ENCODE peak calls at places on chromosome 2, in ten cellular contexts. One of them, this sample, is unnamed.

GRCh38 chr2:235358981-235359471 is 134.8 kb upstream of the AGAP1 start:
- DNase-seq in cardiac fibroblast: peak; percentile 43
- DNase-seq in tibial nerve: no peak
- DNase-seq in heart right ventricle: no peak
- DNase-seq in nephron progenitor cell: no peak
- DNase-seq in endothelial cell: no peak
- DNase-seq in cardiac muscle cell: no peak
- DNase-seq in foreskin keratinocyte: no peak
- DNase-seq in lower lobe of right lung: no peak
- DNase-seq in fibroblast of pulmonary artery: no peak
- DNase-seq in this sample: no peak

GRCh38 chr2:54787760-54788366 is 64.4 kb downstream of the EML6 start:
- DNase-seq in endothelial cell: no peak
- DNase-seq in nephron progenitor cell: no peak
- DNase-seq in cardiac fibroblast: no peak
- DNase-seq in lower lobe of right lung: no peak
- DNase-seq in foreskin keratinocyte: no peak
- DNase-seq in tibial nerve: no peak
- DNase-seq in cardiac muscle cell: no peak
- DNase-seq in heart right ventricle: no peak
- DNase-seq in fibroblast of pulmonary artery: no peak
- DNase-seq in this sample: no peak

GRCh38 chr2:132438650-132439030 is 22.0 kb downstream of the GPR39 start:
- DNase-seq in lower lobe of right lung: no peak
- DNase-seq in heart right ventricle: no peak
- DNase-seq in endothelial cell: no peak
- DNase-seq in cardiac muscle cell: no peak
- DNase-seq in foreskin keratinocyte: peak; percentile 97
- DNase-seq in nephron progenitor cell: no peak
- DNase-seq in fibroblast of pulmonary artery: peak; percentile 86
- DNase-seq in tibial nerve: no peak
- DNase-seq in cardiac fibroblast: peak; percentile 98
- DNase-seq in this sample: no peak

GRCh38 chr2:189015378-189015777 is 41.2 kb downstream of the COL3A1 start:
- DNase-seq in heart right ventricle: no peak
- DNase-seq in fibroblast of pulmonary artery: peak; percentile 27
- DNase-seq in endothelial cell: no peak
- DNase-seq in cardiac fibroblast: peak; percentile 46
- DNase-seq in nephron progenitor cell: no peak
- DNase-seq in foreskin keratinocyte: no peak
- DNase-seq in tibial nerve: no peak
- DNase-seq in cardiac muscle cell: no peak
- DNase-seq in lower lobe of right lung: no peak
- DNase-seq in this sample: no peak

GRCh38 chr2:88638743-88639142 is 11.5 kb upstream of the EIF2AK3 start:
- DNase-seq in endothelial cell: no peak
- DNase-seq in cardiac muscle cell: no peak
- DNase-seq in lower lobe of right lung: no peak
- DNase-seq in cardiac fibroblast: peak; percentile 48
- DNase-seq in fibroblast of pulmonary artery: no peak
- DNase-seq in nephron progenitor cell: no peak
- DNase-seq in tibial nerve: no peak
- DNase-seq in heart right ventricle: no peak
- DNase-seq in foreskin keratinocyte: peak; percentile 59
- DNase-seq in this sample: no peak

GRCh38 chr2:238669581-238670340 is 178.1 kb upstream of the TWIST2 start:
- DNase-seq in lower lobe of right lung: no peak
- DNase-seq in nephron progenitor cell: no peak
- DNase-seq in foreskin keratinocyte: peak; percentile 18
- DNase-seq in heart right ventricle: no peak
- DNase-seq in cardiac muscle cell: no peak
- DNase-seq in tibial nerve: no peak
- DNase-seq in cardiac fibroblast: peak; percentile 43
- DNase-seq in fibroblast of pulmonary artery: no peak
- DNase-seq in endothelial cell: no peak
- DNase-seq in this sample: no peak

GRCh38 chr2:226796840-226797288 is 2.8 kb downstream of the IRS1 start:
- DNase-seq in cardiac fibroblast: peak; percentile 53
- DNase-seq in endothelial cell: peak; percentile 48
- DNase-seq in nephron progenitor cell: peak; percentile 3
- DNase-seq in foreskin keratinocyte: no peak
- DNase-seq in cardiac muscle cell: no peak
- DNase-seq in tibial nerve: no peak
- DNase-seq in fibroblast of pulmonary artery: peak; percentile 21
- DNase-seq in heart right ventricle: peak; percentile 46
- DNase-seq in lower lobe of right lung: peak; percentile 51
- DNase-seq in this sample: peak; percentile 56

GRCh38 chr2:82340578-82341053 is 2036.1 kb upstream of the LRRTM1 start:
- DNase-seq in lower lobe of right lung: no peak
- DNase-seq in endothelial cell: no peak
- DNase-seq in heart right ventricle: no peak
- DNase-seq in foreskin keratinocyte: no peak
- DNase-seq in cardiac muscle cell: peak; percentile 7
- DNase-seq in tibial nerve: no peak
- DNase-seq in cardiac fibroblast: no peak
- DNase-seq in nephron progenitor cell: no peak
- DNase-seq in fibroblast of pulmonary artery: no peak
- DNase-seq in this sample: no peak

GRCh38 chr2:67277450-67277849 is 119.7 kb upstream of the ETAA1 start:
- DNase-seq in cardiac fibroblast: no peak
- DNase-seq in tibial nerve: no peak
- DNase-seq in nephron progenitor cell: no peak
- DNase-seq in endothelial cell: no peak
- DNase-seq in heart right ventricle: no peak
- DNase-seq in cardiac muscle cell: no peak
- DNase-seq in foreskin keratinocyte: no peak
- DNase-seq in lower lobe of right lung: no peak
- DNase-seq in fibroblast of pulmonary artery: no peak
- DNase-seq in this sample: no peak

GRCh38 chr2:28393115-28393836 is 618 bp downstream of the FOSL2 start:
- DNase-seq in cardiac fibroblast: peak; percentile 74
- DNase-seq in endothelial cell: peak; percentile 58
- DNase-seq in nephron progenitor cell: peak; percentile 71
- DNase-seq in foreskin keratinocyte: peak; percentile 34
- DNase-seq in cardiac muscle cell: peak; percentile 71
- DNase-seq in lower lobe of right lung: peak; percentile 82
- DNase-seq in fibroblast of pulmonary artery: peak; percentile 74
- DNase-seq in heart right ventricle: peak; percentile 76
- DNase-seq in tibial nerve: no peak
- DNase-seq in this sample: peak; percentile 73

GRCh38 chr2:145018502-145018901 is 498.6 kb upstream of the ZEB2 start:
- DNase-seq in cardiac fibroblast: no peak
- DNase-seq in heart right ventricle: no peak
- DNase-seq in lower lobe of right lung: no peak
- DNase-seq in tibial nerve: no peak
- DNase-seq in cardiac muscle cell: no peak
- DNase-seq in nephron progenitor cell: no peak
- DNase-seq in fibroblast of pulmonary artery: no peak
- DNase-seq in endothelial cell: no peak
- DNase-seq in foreskin keratinocyte: no peak
- DNase-seq in this sample: no peak

GRCh38 chr2:145017149-145017548 is 497.2 kb upstream of the ZEB2 start:
- DNase-seq in endothelial cell: no peak
- DNase-seq in foreskin keratinocyte: no peak
- DNase-seq in lower lobe of right lung: no peak
- DNase-seq in fibroblast of pulmonary artery: no peak
- DNase-seq in tibial nerve: no peak
- DNase-seq in heart right ventricle: no peak
- DNase-seq in nephron progenitor cell: no peak
- DNase-seq in cardiac fibroblast: no peak
- DNase-seq in cardiac muscle cell: no peak
- DNase-seq in this sample: no peak

GRCh38 chr2:145020139-145020538 is 500.2 kb upstream of the ZEB2 start:
- DNase-seq in nephron progenitor cell: no peak
- DNase-seq in foreskin keratinocyte: no peak
- DNase-seq in lower lobe of right lung: no peak
- DNase-seq in fibroblast of pulmonary artery: no peak
- DNase-seq in cardiac muscle cell: no peak
- DNase-seq in tibial nerve: no peak
- DNase-seq in cardiac fibroblast: no peak
- DNase-seq in endothelial cell: no peak
- DNase-seq in heart right ventricle: no peak
- DNase-seq in this sample: no peak

GRCh38 chr2:145015561-145015960 is 495.6 kb upstream of the ZEB2 start:
- DNase-seq in cardiac fibroblast: peak; percentile 68
- DNase-seq in nephron progenitor cell: no peak
- DNase-seq in endothelial cell: no peak
- DNase-seq in tibial nerve: no peak
- DNase-seq in lower lobe of right lung: no peak
- DNase-seq in heart right ventricle: no peak
- DNase-seq in foreskin keratinocyte: no peak
- DNase-seq in fibroblast of pulmonary artery: peak; percentile 50
- DNase-seq in cardiac muscle cell: no peak
- DNase-seq in this sample: no peak

DNA sequence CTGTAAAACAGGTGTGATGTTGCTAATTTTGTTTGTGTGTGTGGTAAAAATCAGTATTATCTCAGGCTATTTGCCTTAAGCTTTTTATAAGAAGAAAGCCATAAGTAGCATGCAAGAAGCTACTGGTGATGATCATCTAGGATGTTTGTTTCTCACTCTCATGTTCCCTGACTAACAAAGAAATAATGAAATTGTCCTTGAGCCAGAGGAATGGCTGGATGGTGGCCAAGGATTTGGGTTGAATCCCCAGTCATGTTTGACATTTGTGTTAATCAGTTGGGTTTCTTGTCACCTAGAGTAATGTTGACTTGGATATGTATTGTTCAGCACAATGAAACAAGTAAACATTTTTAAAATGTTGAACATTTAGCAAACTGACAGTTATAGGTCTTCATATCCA is 496.8 kb upstream of the ZEB2 start:
- DNase-seq in fibroblast of pulmonary artery: peak; percentile 32
- DNase-seq in heart right ventricle: no peak
- DNase-seq in foreskin keratinocyte: no peak
- DNase-seq in cardiac fibroblast: peak; percentile 50
- DNase-seq in cardiac muscle cell: no peak
- DNase-seq in lower lobe of right lung: no peak
- DNase-seq in tibial nerve: no peak
- DNase-seq in nephron progenitor cell: no peak
- DNase-seq in endothelial cell: no peak
- DNase-seq in this sample: no peak
- TF ChIP-seq CTCF in fibroblast of pulmonary artery: no peak
- TF ChIP-seq CTCF in heart right ventricle: no peak
- TF ChIP-seq CTCF in foreskin keratinocyte: no peak
- TF ChIP-seq CTCF in cardiac fibroblast: no peak
- TF ChIP-seq CTCF in cardiac muscle cell: no peak
- TF ChIP-seq CTCF in lower lobe of right lung: no peak
- TF ChIP-seq CTCF in tibial nerve: no peak
- TF ChIP-seq CTCF in nephron progenitor cell: no peak
- TF ChIP-seq CTCF in endothelial cell: no peak
- TF ChIP-seq CTCF in this sample: no peak

GRCh38 chr2:167342769-167343168 is 454.5 kb downstream of the XIRP2 start:
- DNase-seq in heart right ventricle: no peak
- DNase-seq in foreskin keratinocyte: no peak
- DNase-seq in nephron progenitor cell: no peak
- DNase-seq in fibroblast of pulmonary artery: peak; percentile 10
- DNase-seq in tibial nerve: no peak
- DNase-seq in endothelial cell: no peak
- DNase-seq in lower lobe of right lung: no peak
- DNase-seq in cardiac fibroblast: peak; percentile 16
- DNase-seq in cardiac muscle cell: peak; percentile 40
- DNase-seq in this sample: no peak
- TF ChIP-seq CTCF in heart right ventricle: no peak
- TF ChIP-seq CTCF in foreskin keratinocyte: no peak
- TF ChIP-seq CTCF in nephron progenitor cell: peak; percentile 2
- TF ChIP-seq CTCF in fibroblast of pulmonary artery: no peak
- TF ChIP-seq CTCF in tibial nerve: no peak
- TF ChIP-seq CTCF in endothelial cell: peak; percentile 37
- TF ChIP-seq CTCF in lower lobe of right lung: no peak
- TF ChIP-seq CTCF in cardiac fibroblast: peak; percentile 19
- TF ChIP-seq CTCF in cardiac muscle cell: peak; percentile 22
- TF ChIP-seq CTCF in this sample: no peak

DNA sequence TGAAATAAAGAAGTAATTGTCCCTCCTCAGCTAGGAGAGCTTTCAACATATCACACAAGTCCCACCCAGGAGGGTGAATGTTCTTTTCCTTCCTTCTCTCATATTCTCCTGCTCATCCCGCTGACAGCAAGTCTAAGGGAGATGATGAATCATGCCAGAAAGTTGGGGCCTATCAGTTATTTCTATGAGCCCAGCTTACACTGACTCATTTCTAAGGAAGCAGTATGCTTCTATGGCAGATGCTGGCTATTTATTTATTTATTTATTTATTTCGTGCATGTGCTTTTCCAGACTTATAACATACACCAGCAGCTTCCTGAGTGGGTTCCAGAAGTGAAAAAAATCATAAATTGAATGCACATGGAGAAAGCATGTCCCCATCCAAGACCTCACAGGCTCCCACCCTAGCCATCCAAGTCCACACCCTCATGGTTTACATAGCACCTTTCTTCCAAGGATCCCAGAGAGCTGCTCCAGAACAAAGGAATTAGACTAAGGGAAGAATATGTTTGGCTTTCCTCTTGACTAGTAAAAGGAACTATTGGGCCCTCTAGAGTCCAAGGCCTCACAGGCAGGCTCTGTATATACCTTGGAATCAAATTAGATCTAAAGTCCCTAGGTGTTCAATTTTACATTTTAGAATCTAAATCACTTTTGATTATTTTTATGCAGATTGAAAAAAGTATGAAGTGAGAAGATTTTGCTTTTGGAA is 1074.2 kb upstream of the ZEB2 start:
- DNase-seq in heart right ventricle: no peak
- DNase-seq in foreskin keratinocyte: peak; percentile 75
- DNase-seq in cardiac fibroblast: peak; percentile 94
- DNase-seq in lower lobe of right lung: no peak
- DNase-seq in nephron progenitor cell: no peak
- DNase-seq in cardiac muscle cell: peak; percentile 10
- DNase-seq in tibial nerve: no peak
- DNase-seq in endothelial cell: no peak
- DNase-seq in fibroblast of pulmonary artery: peak; percentile 87
- DNase-seq in this sample: no peak
- TF ChIP-seq CTCF in heart right ventricle: no peak
- TF ChIP-seq CTCF in foreskin keratinocyte: no peak
- TF ChIP-seq CTCF in cardiac fibroblast: peak; percentile 8
- TF ChIP-seq CTCF in lower lobe of right lung: no peak
- TF ChIP-seq CTCF in nephron progenitor cell: no peak
- TF ChIP-seq CTCF in cardiac muscle cell: peak; percentile 36
- TF ChIP-seq CTCF in tibial nerve: no peak
- TF ChIP-seq CTCF in endothelial cell: no peak
- TF ChIP-seq CTCF in fibroblast of pulmonary artery: peak; percentile 43
- TF ChIP-seq CTCF in this sample: peak; percentile 14

DNA sequence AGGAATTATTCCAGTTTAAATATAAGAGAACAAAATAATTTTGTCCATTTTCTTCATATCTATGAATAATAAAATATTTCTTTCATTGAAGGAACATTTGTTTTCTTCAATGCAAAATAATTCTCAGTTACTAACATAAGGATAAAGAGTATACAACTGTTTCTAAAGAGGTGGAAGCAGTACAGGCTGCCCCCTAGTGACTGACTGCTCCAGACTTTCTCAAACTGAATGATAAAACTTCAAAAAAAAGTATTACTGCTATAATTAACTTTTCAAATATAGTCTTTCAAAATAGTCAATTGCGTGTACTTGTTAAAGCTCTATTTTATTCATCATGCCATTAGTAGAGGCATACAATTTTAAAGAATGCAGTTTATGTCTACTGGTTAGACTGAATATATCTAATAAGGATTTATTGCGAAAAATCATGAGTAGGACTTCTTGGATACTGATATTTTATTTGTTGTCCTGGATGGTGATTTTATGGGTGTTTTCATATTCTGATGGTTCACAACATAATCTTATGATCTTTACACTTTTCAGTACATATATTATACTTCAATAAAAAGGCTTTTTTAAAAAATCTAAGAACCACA is 100.1 kb downstream of the WDPCP start:
- DNase-seq in cardiac fibroblast: peak; percentile 69
- DNase-seq in heart right ventricle: no peak
- DNase-seq in endothelial cell: peak; percentile 11
- DNase-seq in tibial nerve: no peak
- DNase-seq in foreskin keratinocyte: no peak
- DNase-seq in lower lobe of right lung: no peak
- DNase-seq in fibroblast of pulmonary artery: peak; percentile 67
- DNase-seq in nephron progenitor cell: peak; percentile 10
- DNase-seq in cardiac muscle cell: peak; percentile 39
- DNase-seq in this sample: peak; percentile 33
- TF ChIP-seq CTCF in cardiac fibroblast: peak; percentile 77
- TF ChIP-seq CTCF in heart right ventricle: peak; percentile 76
- TF ChIP-seq CTCF in endothelial cell: peak; percentile 64
- TF ChIP-seq CTCF in tibial nerve: peak; percentile 47
- TF ChIP-seq CTCF in foreskin keratinocyte: peak; percentile 86
- TF ChIP-seq CTCF in lower lobe of right lung: peak; percentile 46
- TF ChIP-seq CTCF in fibroblast of pulmonary artery: peak; percentile 89
- TF ChIP-seq CTCF in nephron progenitor cell: peak; percentile 66
- TF ChIP-seq CTCF in cardiac muscle cell: peak; percentile 86
- TF ChIP-seq CTCF in this sample: peak; percentile 66